ENCODE peak calls at places on chromosomes 3 and 15, in eight cellular contexts. C is SW 1271, X is T1000, Y is uterus, F is BJ, P is anterior cingulate cortex, I is pulmonary artery endothelial cell, W is bronchial epithelial cell. V is an unnamed sample.

GRCh38 chr15:101723161-101723873 is 956 bp downstream of the TARS3 start:
- DNase-seq in C (peak), X (no peak), Y (no peak), F (no peak), P (no peak), I (no peak), W (peak), V (peak)

GRCh38 chr3:38461086-38461390 is 7.3 kb downstream of the ACVR2B start:
- DNase-seq in C (no peak), X (no peak), Y (no peak), F (no peak), P (no peak), I (no peak), W (no peak), V (no peak)

GRCh38 chr3:151362798-151363197 is 21.8 kb downstream of the P2RY12 start:
- DNase-seq in C (no peak), X (no peak), Y (no peak), F (no peak), P (no peak), I (no peak), W (no peak), V (no peak)

GRCh38 chr15:71512281-71513016 is 297.9 kb upstream of the NR2E3 start:
- DNase-seq in C (no peak), X (no peak), Y (no peak), F (no peak), P (no peak), I (no peak), W (no peak), V (no peak)

GRCh38 chr3:163481738-163482137 is 1596.6 kb downstream of the SI start:
- DNase-seq in C (no peak), X (no peak), Y (no peak), F (no peak), P (no peak), I (no peak), W (no peak), V (no peak)

GRCh38 chr3:126130081-126130855 is 46.3 kb upstream of the SLC41A3 start:
- DNase-seq in C (no peak), X (no peak), Y (peak), F (no peak), P (no peak), I (no peak), W (no peak), V (no peak)

GRCh38 chr3:187265461-187265955 is 26.0 kb downstream of the MASP1 start:
- DNase-seq in C (no peak), X (no peak), Y (no peak), F (no peak), P (no peak), I (peak), W (no peak), V (no peak)

GRCh38 chr3:134357914-134358811 is 16.1 kb downstream of the AMOTL2 start:
- DNase-seq in C (peak), X (peak), Y (peak), F (peak), P (no peak), I (no peak), W (peak), V (no peak)

GRCh38 chr3:106121491-106122289 is 252.9 kb upstream of the CBLB start:
- DNase-seq in C (no peak), X (no peak), Y (no peak), F (no peak), P (no peak), I (no peak), W (peak), V (no peak)

GRCh38 chr3:193996641-193997089 is 139.3 kb upstream of the HES1 start:
- DNase-seq in C (no peak), X (no peak), Y (no peak), F (no peak), P (no peak), I (no peak), W (no peak), V (no peak)

GRCh38 chr3:40877651-40878463 is 321.4 kb upstream of the CTNNB1 start:
- DNase-seq in C (no peak), X (no peak), Y (peak), F (no peak), P (peak), I (peak), W (peak), V (no peak)

GRCh38 chr3:47197287-47197686 is 33.4 kb upstream of the SETD2 start:
- DNase-seq in C (no peak), X (no peak), Y (no peak), F (no peak), P (no peak), I (no peak), W (no peak), V (no peak)

GRCh38 chr15:74334127-74334526 is 33.3 kb downstream of the CYP11A1 start:
- DNase-seq in C (no peak), X (no peak), Y (no peak), F (no peak), P (no peak), I (no peak), W (no peak), V (no peak)

GRCh38 chr3:55795736-55796135 is 308.6 kb upstream of the WNT5A start:
- DNase-seq in C (no peak), X (no peak), Y (no peak), F (no peak), P (no peak), I (no peak), W (peak), V (no peak)

GRCh38 chr3:73623996-73624362 is 762 bp downstream of the PDZRN3 start:
- DNase-seq in C (no peak), X (peak), Y (peak), F (no peak), P (peak), I (no peak), W (no peak), V (no peak)

GRCh38 chr3:55687526-55687925 is 200.4 kb upstream of the WNT5A start:
- DNase-seq in C (no peak), X (no peak), Y (no peak), F (no peak), P (no peak), I (no peak), W (no peak), V (no peak)

V was measured in KBM-7.